ENCODE peak calls at places on chromosome 16, in five cellular contexts. G, P, Z, R and T are unnamed samples.

GRCh38 chr16:67969286-67970039 is 1.0 kb upstream of the SLC12A4 start:
- DNase-seq in G (no peak), R (peak; percentile 25), Z (no peak), P (no peak), T (no peak)

GRCh38 chr16:48441863-48442279 is 56.7 kb upstream of the SIAH1 start:
- DNase-seq in R (no peak), P (no peak), Z (no peak), G (no peak), T (no peak)

GRCh38 chr16:23013484-23013883 is 135.8 kb downstream of the USP31 start:
- DNase-seq in G (no peak), Z (no peak), R (no peak), P (no peak), T (no peak)

GRCh38 chr16:2398520-2398919 is 30.7 kb upstream of the CCNF start:
- DNase-seq in P (no peak), G (no peak), R (no peak), Z (no peak), T (no peak)

GRCh38 chr16:79261461-79261860 is 339.1 kb downstream of the MAF start:
- DNase-seq in G (peak; percentile 69), R (peak; percentile 39), Z (no peak), P (peak; percentile 73), T (peak; percentile 41)

GRCh38 chr16:28524544-28525179 is 14.1 kb downstream of the NUPR1 start:
- DNase-seq in Z (no peak), G (no peak), P (no peak), R (no peak), T (no peak)

GRCh38 chr16:6946106-6946505 is 386.5 kb upstream of the RBFOX1 start:
- DNase-seq in R (no peak), P (no peak), Z (no peak), G (no peak), T (no peak)

GRCh38 chr16:10039220-10040096 is 142.8 kb downstream of the GRIN2A start:
- DNase-seq in G (peak; percentile 63), P (no peak), R (no peak), Z (peak; percentile 24), T (no peak)

GRCh38 chr16:76668207-76668725 is 391.1 kb downstream of the CNTNAP4 start:
- DNase-seq in P (no peak), Z (no peak), R (no peak), G (peak; percentile 55), T (no peak)

GRCh38 chr16:79163666-79164377 is 436.7 kb downstream of the MAF start:
- DNase-seq in P (no peak), R (no peak), G (no peak), Z (no peak), T (no peak)

GRCh38 chr16:27515874-27516353 is 33.8 kb downstream of the GTF3C1 start:
- DNase-seq in P (peak; percentile 54), Z (peak; percentile 62), R (no peak), G (peak; percentile 65), T (peak; percentile 32)

GRCh38 chr16:53773150-53773846 is 69.3 kb downstream of the FTO start:
- DNase-seq in Z (peak; percentile 24), P (no peak), R (no peak), G (no peak), T (no peak)

GRCh38 chr16:22092143-22092933 is at the start of gene VWA3A:
- DNase-seq in P (no peak), G (peak; percentile 39), Z (peak; percentile 78), R (no peak), T (no peak)

GRCh38 chr16:85687651-85688471 is 893 bp downstream of the GINS2 start:
- DNase-seq in R (no peak), Z (no peak), G (no peak), P (peak; percentile 37), T (peak; percentile 15)

GRCh38 chr16:4064950-4065352 is 51.3 kb downstream of the ADCY9 start:
- DNase-seq in P (peak; percentile 34), G (no peak), R (peak; percentile 40), Z (no peak), T (peak; percentile 31)

GRCh38 chr16:66949472-66949871 is 11.6 kb upstream of the CES3 start:
- DNase-seq in Z (no peak), R (no peak), G (no peak), P (no peak), T (no peak)

GRCh38 chr16:68400924-68401460 is 47.3 kb downstream of the SMPD3 start:
- DNase-seq in P (no peak), R (no peak), Z (no peak), G (no peak), T (no peak)

GRCh38 chr16:85003723-85004586 is 7.4 kb downstream of the ZDHHC7 start:
- DNase-seq in Z (no peak), P (no peak), G (no peak), R (no peak), T (no peak)

GRCh38 chr16:25596194-25596593 is 95.6 kb upstream of the HS3ST4 start:
- DNase-seq in P (no peak), G (no peak), Z (no peak), R (no peak), T (no peak)

GRCh38 chr16:57893559-57894389 is 77.2 kb downstream of the CNGB1 start:
- DNase-seq in G (no peak), R (no peak), Z (peak; percentile 77), P (no peak), T (no peak)

GRCh38 chr16:49462356-49462988 is 88.9 kb downstream of the C16orf78 start:
- DNase-seq in Z (no peak), R (no peak), P (peak; percentile 19), G (peak; percentile 2), T (no peak)

GRCh38 chr16:85864965-85865364 is 34.0 kb upstream of the IRF8 start:
- DNase-seq in P (no peak), G (no peak), Z (no peak), R (no peak), T (no peak)

GRCh38 chr16:89013692-89014455 is 36.9 kb upstream of the CBFA2T3 start:
- DNase-seq in P (no peak), G (no peak), R (no peak), Z (no peak), T (no peak)

GRCh38 chr16:25140459-25140858 is 28.9 kb downstream of the LCMT1 start:
- DNase-seq in Z (no peak), G (no peak), P (no peak), R (no peak), T (no peak)

GRCh38 chr16:64412578-64413280 is 709.1 kb downstream of the CDH11 start:
- DNase-seq in Z (peak; percentile 48), P (no peak), G (no peak), R (no peak), T (no peak)

GRCh38 chr16:85415196-85415988 is 197.7 kb upstream of the GSE1 start:
- DNase-seq in G (peak; percentile 57), Z (no peak), P (no peak), R (no peak), T (peak; percentile 1)

GRCh38 chr16:84540194-84540593 is 35.7 kb upstream of the MEAK7 start:
- DNase-seq in R (no peak), G (no peak), P (no peak), Z (no peak), T (no peak)

GRCh38 chr16:2979669-2980226 is 498 bp downstream of the PKMYT1 start:
- DNase-seq in Z (no peak), R (no peak), P (peak; percentile 62), G (no peak), T (peak; percentile 41)

GRCh38 chr16:29925173-29925804 is 737 bp downstream of the KCTD13 start:
- DNase-seq in Z (no peak), R (no peak), G (no peak), P (no peak), T (no peak)

GRCh38 chr16:12486386-12486785 is 317.3 kb downstream of the CPPED1 start:
- DNase-seq in G (no peak), R (no peak), Z (no peak), P (no peak), T (no peak)